ENCODE peak calls at places on chromosomes 2 and 18, in nine cellular contexts. R is GM23338; W is NCI-H446 treated with DMSO at 0.1 percent for 48 hours; G is upper lobe of right lung; S is heart right ventricle; X is HTR-8/SVneo; T is B cell; J is IMR-90; Q is activated naive CD4-positive, alpha-beta T cell treated with Interleukin-2 at 50 U/mL for 16 hours. A is an unnamed sample.

GRCh38 chr18:54852780-54853675 is 24.8 kb downstream of the RAB27B start:
- DNase-seq in R (no peak), W (no peak), G (no peak), S (no peak), X (no peak), T (no peak), J (no peak), Q (no peak), A (no peak)

GRCh38 chr2:9800975-9801723 is 42.1 kb upstream of the TAF1B start:
- DNase-seq in R (no peak), W (no peak), G (peak; percentile 88), S (peak; percentile 50), X (peak; percentile 74), T (peak; percentile 38), J (peak; percentile 63), Q (peak; percentile 80), A (peak; percentile 78)

GRCh38 chr2:132438650-132439030 is 22.0 kb downstream of the GPR39 start:
- DNase-seq in R (no peak), W (no peak), G (no peak), S (no peak), X (peak; percentile 73), T (no peak), J (peak; percentile 97), Q (no peak), A (peak; percentile 94)

GRCh38 chr2:168935810-168936581 is 34.9 kb downstream of the G6PC2 start:
- DNase-seq in R (no peak), W (no peak), G (no peak), S (no peak), X (no peak), T (no peak), J (peak; percentile 19), Q (no peak), A (no peak)

GRCh38 chr2:169900686-169901085 is 73.4 kb downstream of the UBR3 start:
- DNase-seq in R (no peak), W (no peak), G (no peak), S (no peak), X (no peak), T (no peak), J (peak; percentile 28), Q (no peak), A (peak; percentile 44)

GRCh38 chr2:38301340-38301968 is 75.6 kb downstream of the ATL2 start:
- DNase-seq in R (peak; percentile 43), W (no peak), G (no peak), S (no peak), X (no peak), T (no peak), J (no peak), Q (peak; percentile 16), A (no peak)

GRCh38 chr2:109633284-109633961 is 19.3 kb downstream of the SOWAHC start:
- DNase-seq in R (no peak), W (no peak), G (no peak), S (no peak), X (no peak), T (no peak), J (no peak), Q (no peak), A (no peak)

GRCh38 chr2:232239956-232240681 is 138.4 kb upstream of the ALPP start:
- DNase-seq in R (no peak), W (no peak), G (no peak), S (no peak), X (no peak), T (no peak), J (peak; percentile 27), Q (no peak), A (no peak)

GRCh38 chr2:234027646-234028045 is 22.9 kb upstream of the SPP2 start:
- DNase-seq in R (no peak), W (no peak), G (no peak), S (no peak), X (no peak), T (no peak), J (no peak), Q (no peak), A (no peak)

GRCh38 chr2:36729067-36729466 is 32.6 kb downstream of the VIT start:
- DNase-seq in R (no peak), W (no peak), G (no peak), S (no peak), X (no peak), T (no peak), J (peak; percentile 30), Q (no peak), A (no peak)

GRCh38 chr2:102669401-102669800 is 50.0 kb downstream of the SLC9A2 start:
- DNase-seq in R (no peak), W (no peak), G (no peak), S (no peak), X (no peak), T (no peak), J (no peak), Q (no peak), A (no peak)

GRCh38 chr2:5077479-5078089 is 614.6 kb upstream of the SOX11 start:
- DNase-seq in R (peak; percentile 6), W (no peak), G (no peak), S (no peak), X (no peak), T (no peak), J (no peak), Q (no peak), A (no peak)

GRCh38 chr2:138600732-138601437 is 99.3 kb downstream of the SPOPL start:
- DNase-seq in R (no peak), W (no peak), G (no peak), S (no peak), X (no peak), T (no peak), J (peak; percentile 17), Q (no peak), A (no peak)

GRCh38 chr2:15834381-15835031 is 105.8 kb upstream of the MYCN start:
- DNase-seq in R (no peak), W (no peak), G (no peak), S (no peak), X (no peak), T (no peak), J (no peak), Q (no peak), A (no peak)

GRCh38 chr2:157256621-157257020 is 884 bp upstream of the GALNT5 start:
- DNase-seq in R (no peak), W (no peak), G (no peak), S (no peak), X (no peak), T (no peak), J (peak; percentile 52), Q (peak; percentile 23), A (no peak)

GRCh38 chr2:25851740-25852503 is 26.4 kb downstream of the ASXL2 start:
- DNase-seq in R (peak; percentile 77), W (peak; percentile 18), G (no peak), S (peak; percentile 34), X (peak; percentile 77), T (peak; percentile 60), J (peak; percentile 93), Q (peak; percentile 28), A (peak; percentile 61)

GRCh38 chr18:30696201-30696600 is 346.3 kb downstream of the DSC3 start:
- DNase-seq in R (no peak), W (no peak), G (no peak), S (no peak), X (no peak), T (no peak), J (no peak), Q (no peak), A (no peak)

GRCh38 chr2:152198499-152198898 is 22.9 kb upstream of the STAM2 start:
- DNase-seq in R (peak; percentile 32), W (no peak), G (no peak), S (no peak), X (no peak), T (no peak), J (no peak), Q (no peak), A (no peak)

GRCh38 chr2:144666032-144666431 is 146.1 kb upstream of the ZEB2 start:
- DNase-seq in R (no peak), W (no peak), G (no peak), S (no peak), X (no peak), T (no peak), J (peak; percentile 28), Q (no peak), A (no peak)

GRCh38 chr2:1855150-1855549 is 110.8 kb upstream of the PXDN start:
- DNase-seq in R (peak; percentile 80), W (no peak), G (no peak), S (no peak), X (no peak), T (no peak), J (no peak), Q (no peak), A (no peak)

GRCh38 chr18:75207298-75208054 is 1.5 kb downstream of the PTGR3 start:
- DNase-seq in R (no peak), W (no peak), G (no peak), S (no peak), X (no peak), T (no peak), J (peak; percentile 73), Q (peak; percentile 51), A (peak; percentile 37)

GRCh38 chr18:72840109-72840508 is 27.7 kb downstream of the NETO1 start:
- DNase-seq in R (no peak), W (no peak), G (no peak), S (no peak), X (no peak), T (no peak), J (no peak), Q (no peak), A (no peak)